ENCODE peak calls at places on chromosomes 2 and 18, in seven cellular contexts. One of them, this sample, is unnamed.

GRCh38 chr2:212173331-212173730 is 365.3 kb downstream of the ERBB4 start:
- DNase-seq in K562: no peak
- DNase-seq in GM12878: no peak
- DNase-seq in HCT116: no peak
- DNase-seq in Panc1: no peak
- DNase-seq in SK-N-SH: no peak
- DNase-seq in GM23338: no peak
- DNase-seq in this sample: no peak

GRCh38 chr18:44518666-44519065 is 162.0 kb upstream of the SETBP1 start:
- DNase-seq in K562: no peak
- DNase-seq in GM12878: no peak
- DNase-seq in HCT116: no peak
- DNase-seq in Panc1: no peak
- DNase-seq in SK-N-SH: no peak
- DNase-seq in GM23338: no peak
- DNase-seq in this sample: no peak

GRCh38 chr2:109512076-109512475 is 101.7 kb downstream of the SEPTIN10 start:
- DNase-seq in K562: no peak
- DNase-seq in GM12878: no peak
- DNase-seq in HCT116: no peak
- DNase-seq in Panc1: no peak
- DNase-seq in SK-N-SH: no peak
- DNase-seq in GM23338: no peak
- DNase-seq in this sample: no peak

GRCh38 chr18:47883771-47884413 is 46.6 kb downstream of the SMAD2 start:
- DNase-seq in K562: no peak
- DNase-seq in GM12878: no peak
- DNase-seq in HCT116: no peak
- DNase-seq in Panc1: no peak
- DNase-seq in SK-N-SH: no peak
- DNase-seq in GM23338: no peak
- DNase-seq in this sample: no peak

GRCh38 chr2:64230540-64230939 is 86.3 kb upstream of the PELI1 start:
- DNase-seq in K562: no peak
- DNase-seq in GM12878: no peak
- DNase-seq in HCT116: no peak
- DNase-seq in Panc1: no peak
- DNase-seq in SK-N-SH: no peak
- DNase-seq in GM23338: no peak
- DNase-seq in this sample: no peak

GRCh38 chr2:166138144-166138543 is 10.3 kb upstream of the SCN1A start:
- DNase-seq in K562: no peak
- DNase-seq in GM12878: no peak
- DNase-seq in HCT116: no peak
- DNase-seq in Panc1: no peak
- DNase-seq in SK-N-SH: no peak
- DNase-seq in GM23338: no peak
- DNase-seq in this sample: no peak

GRCh38 chr18:55290898-55291297 is 297.1 kb downstream of the TCF4 start:
- DNase-seq in K562: no peak
- DNase-seq in GM12878: no peak
- DNase-seq in HCT116: no peak
- DNase-seq in Panc1: no peak
- DNase-seq in SK-N-SH: no peak
- DNase-seq in GM23338: no peak
- DNase-seq in this sample: no peak

GRCh38 chr2:58063641-58064040 is 17.0 kb downstream of the VRK2 start:
- DNase-seq in K562: no peak
- DNase-seq in GM12878: no peak
- DNase-seq in HCT116: no peak
- DNase-seq in Panc1: no peak
- DNase-seq in SK-N-SH: no peak
- DNase-seq in GM23338: no peak
- DNase-seq in this sample: no peak

GRCh38 chr2:238570391-238570790 is 143.7 kb downstream of the ASB1 start:
- DNase-seq in K562: no peak
- DNase-seq in GM12878: no peak
- DNase-seq in HCT116: no peak
- DNase-seq in Panc1: no peak
- DNase-seq in SK-N-SH: no peak
- DNase-seq in GM23338: no peak
- DNase-seq in this sample: no peak

GRCh38 chr2:46067501-46068292 is 229.5 kb upstream of the EPAS1 start:
- DNase-seq in K562: no peak
- DNase-seq in GM12878: no peak
- DNase-seq in HCT116: no peak
- DNase-seq in Panc1: peak
- DNase-seq in SK-N-SH: no peak
- DNase-seq in GM23338: no peak
- DNase-seq in this sample: no peak

GRCh38 chr2:200300650-200301314 is 5.7 kb upstream of the SPATS2L start:
- DNase-seq in K562: peak
- DNase-seq in GM12878: no peak
- DNase-seq in HCT116: peak
- DNase-seq in Panc1: no peak
- DNase-seq in SK-N-SH: no peak
- DNase-seq in GM23338: no peak
- DNase-seq in this sample: no peak

GRCh38 chr18:50277935-50278334 is 3.4 kb downstream of the MBD1 start:
- DNase-seq in K562: no peak
- DNase-seq in GM12878: no peak
- DNase-seq in HCT116: no peak
- DNase-seq in Panc1: no peak
- DNase-seq in SK-N-SH: no peak
- DNase-seq in GM23338: no peak
- DNase-seq in this sample: no peak

GRCh38 chr18:58532298-58532697 is 96.6 kb downstream of the ALPK2 start:
- DNase-seq in K562: no peak
- DNase-seq in GM12878: no peak
- DNase-seq in HCT116: no peak
- DNase-seq in Panc1: no peak
- DNase-seq in SK-N-SH: no peak
- DNase-seq in GM23338: no peak
- DNase-seq in this sample: no peak

GRCh38 chr2:225056330-225057073 is 14.2 kb upstream of the DOCK10 start:
- DNase-seq in K562: no peak
- DNase-seq in GM12878: no peak
- DNase-seq in HCT116: no peak
- DNase-seq in Panc1: no peak
- DNase-seq in SK-N-SH: no peak
- DNase-seq in GM23338: no peak
- DNase-seq in this sample: no peak

GRCh38 chr2:1081411-1082225 is 131.0 kb downstream of the SNTG2 start:
- DNase-seq in K562: no peak
- DNase-seq in GM12878: no peak
- DNase-seq in HCT116: no peak
- DNase-seq in Panc1: no peak
- DNase-seq in SK-N-SH: peak
- DNase-seq in GM23338: no peak
- DNase-seq in this sample: no peak

GRCh38 chr2:29392774-29393173 is 277.6 kb downstream of the CLIP4 start:
- DNase-seq in K562: no peak
- DNase-seq in GM12878: no peak
- DNase-seq in HCT116: no peak
- DNase-seq in Panc1: no peak
- DNase-seq in SK-N-SH: no peak
- DNase-seq in GM23338: no peak
- DNase-seq in this sample: no peak

GRCh38 chr2:46241344-46241743 is 55.9 kb upstream of the EPAS1 start:
- DNase-seq in K562: no peak
- DNase-seq in GM12878: no peak
- DNase-seq in HCT116: no peak
- DNase-seq in Panc1: no peak
- DNase-seq in SK-N-SH: no peak
- DNase-seq in GM23338: no peak
- DNase-seq in this sample: no peak

GRCh38 chr2:61059382-61059781 is 6.3 kb upstream of the SANBR start:
- DNase-seq in K562: no peak
- DNase-seq in GM12878: no peak
- DNase-seq in HCT116: no peak
- DNase-seq in Panc1: no peak
- DNase-seq in SK-N-SH: no peak
- DNase-seq in GM23338: no peak
- DNase-seq in this sample: no peak

DNA sequence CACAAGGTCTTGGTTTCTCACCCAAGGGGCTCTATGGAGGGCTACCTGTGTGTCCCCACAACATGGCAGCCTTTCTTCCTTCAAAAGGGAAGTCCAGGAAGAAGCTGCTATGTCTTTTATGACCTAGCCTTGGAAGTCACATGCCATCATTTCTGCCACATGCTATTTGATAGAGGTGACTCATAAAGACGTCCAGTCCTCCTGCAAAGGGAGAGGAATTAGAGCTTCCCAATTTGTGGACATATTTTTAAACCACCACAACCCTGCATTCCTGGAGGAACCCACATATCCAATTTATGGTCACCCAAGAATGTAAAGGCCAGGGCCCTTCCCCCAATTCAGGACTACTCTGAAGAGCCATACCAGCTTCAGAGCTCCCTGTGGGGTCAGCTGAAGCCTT is 246.2 kb downstream of the CYP26B1 start:
- DNase-seq in K562: no peak
- DNase-seq in GM12878: no peak
- DNase-seq in HCT116: no peak
- DNase-seq in Panc1: no peak
- DNase-seq in SK-N-SH: no peak
- DNase-seq in GM23338: no peak
- DNase-seq in this sample: no peak
- TF ChIP-seq REST in K562: no peak
- TF ChIP-seq REST in GM12878: no peak
- TF ChIP-seq REST in HCT116: no peak
- TF ChIP-seq REST in Panc1: no peak
- TF ChIP-seq REST in SK-N-SH: no peak
- TF ChIP-seq REST in GM23338: no peak
- TF ChIP-seq REST in this sample: no peak

GRCh38 chr2:206230060-206230890 is 44.2 kb upstream of the ZDBF2 start:
- DNase-seq in K562: no peak
- DNase-seq in GM12878: no peak
- DNase-seq in HCT116: peak
- DNase-seq in Panc1: no peak
- DNase-seq in SK-N-SH: peak
- DNase-seq in GM23338: peak
- DNase-seq in this sample: no peak

GRCh38 chr2:206229642-206230041 is 44.8 kb upstream of the ZDBF2 start:
- DNase-seq in K562: no peak
- DNase-seq in GM12878: no peak
- DNase-seq in HCT116: no peak
- DNase-seq in Panc1: no peak
- DNase-seq in SK-N-SH: no peak
- DNase-seq in GM23338: no peak
- DNase-seq in this sample: no peak

GRCh38 chr2:206231669-206232286 is 42.7 kb upstream of the ZDBF2 start:
- DNase-seq in K562: no peak
- DNase-seq in GM12878: no peak
- DNase-seq in HCT116: no peak
- DNase-seq in Panc1: no peak
- DNase-seq in SK-N-SH: no peak
- DNase-seq in GM23338: no peak
- DNase-seq in this sample: no peak

DNA sequence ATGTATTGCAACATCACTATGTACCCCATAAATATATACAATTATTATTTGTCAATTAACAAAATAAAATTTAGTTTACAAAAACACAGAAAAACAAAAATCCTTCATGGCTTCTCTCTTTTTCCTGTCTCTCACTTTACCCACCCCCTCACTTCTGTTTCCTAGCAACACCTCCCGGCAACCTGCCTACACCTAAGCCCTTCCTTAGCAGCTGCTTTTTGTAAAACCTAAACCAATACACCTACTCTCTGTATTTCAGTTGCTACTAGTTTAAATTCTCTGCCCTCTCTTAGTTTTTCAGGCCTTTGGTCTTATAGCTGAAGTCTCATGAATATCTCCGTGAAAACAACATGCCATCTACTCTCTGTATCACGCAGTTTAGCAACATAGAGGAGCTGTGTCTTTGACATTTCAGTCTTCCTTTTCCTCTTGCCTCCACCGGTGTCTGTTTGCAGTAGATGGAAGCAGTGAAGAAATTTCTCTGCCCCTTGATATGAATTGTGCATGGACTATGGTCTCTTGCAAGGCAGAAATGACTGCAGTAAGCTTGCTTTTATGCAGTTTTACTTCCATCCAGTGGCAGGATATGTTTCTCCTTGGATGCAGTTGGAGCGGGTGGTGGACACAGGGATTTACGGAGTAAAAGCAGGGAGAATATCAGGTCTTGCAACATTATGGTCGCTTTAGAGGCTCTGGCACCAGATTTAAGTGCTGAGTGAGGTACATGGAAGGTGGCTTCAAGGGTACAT is 42.0 kb upstream of the ZDBF2 start:
- DNase-seq in K562: no peak
- DNase-seq in GM12878: no peak
- DNase-seq in HCT116: no peak
- DNase-seq in Panc1: no peak
- DNase-seq in SK-N-SH: no peak
- DNase-seq in GM23338: peak
- DNase-seq in this sample: no peak
- TF ChIP-seq CTCF in K562: no peak
- TF ChIP-seq CTCF in GM12878: no peak
- TF ChIP-seq CTCF in HCT116: no peak
- TF ChIP-seq CTCF in Panc1: no peak
- TF ChIP-seq CTCF in SK-N-SH: no peak
- TF ChIP-seq CTCF in GM23338: no peak
- TF ChIP-seq CTCF in this sample: no peak

GRCh38 chr2:218404351-218405145 is 4.9 kb downstream of the CTDSP1 start:
- DNase-seq in K562: no peak
- DNase-seq in GM12878: no peak
- DNase-seq in HCT116: no peak
- DNase-seq in Panc1: no peak
- DNase-seq in SK-N-SH: no peak
- DNase-seq in GM23338: no peak
- DNase-seq in this sample: no peak
- TF ChIP-seq POLR2AphosphoS5 in K562: peak
- TF ChIP-seq POLR2AphosphoS5 in GM12878: no peak
- TF ChIP-seq POLR2AphosphoS5 in HCT116: no peak
- TF ChIP-seq POLR2AphosphoS5 in Panc1: no peak
- TF ChIP-seq POLR2AphosphoS5 in SK-N-SH: no peak
- TF ChIP-seq POLR2AphosphoS5 in GM23338: no peak
- TF ChIP-seq POLR2AphosphoS5 in this sample: no peak

GRCh38 chr2:234548720-234549420 is 52.0 kb upstream of the ARL4C start:
- DNase-seq in K562: no peak
- DNase-seq in GM12878: no peak
- DNase-seq in HCT116: no peak
- DNase-seq in Panc1: no peak
- DNase-seq in SK-N-SH: no peak
- DNase-seq in GM23338: peak
- DNase-seq in this sample: no peak

GRCh38 chr2:234546770-234547169 is 49.9 kb upstream of the ARL4C start:
- DNase-seq in K562: no peak
- DNase-seq in GM12878: no peak
- DNase-seq in HCT116: no peak
- DNase-seq in Panc1: no peak
- DNase-seq in SK-N-SH: no peak
- DNase-seq in GM23338: no peak
- DNase-seq in this sample: no peak

GRCh38 chr2:234550056-234550455 is 53.2 kb upstream of the ARL4C start:
- DNase-seq in K562: no peak
- DNase-seq in GM12878: no peak
- DNase-seq in HCT116: no peak
- DNase-seq in Panc1: no peak
- DNase-seq in SK-N-SH: no peak
- DNase-seq in GM23338: no peak
- DNase-seq in this sample: no peak

GRCh38 chr2:234542742-234543141 is 45.9 kb upstream of the ARL4C start:
- DNase-seq in K562: no peak
- DNase-seq in GM12878: no peak
- DNase-seq in HCT116: no peak
- DNase-seq in Panc1: no peak
- DNase-seq in SK-N-SH: no peak
- DNase-seq in GM23338: no peak
- DNase-seq in this sample: no peak

GRCh38 chr2:234544659-234545611 is 48.1 kb upstream of the ARL4C start:
- DNase-seq in K562: peak
- DNase-seq in GM12878: no peak
- DNase-seq in HCT116: peak
- DNase-seq in Panc1: peak
- DNase-seq in SK-N-SH: peak
- DNase-seq in GM23338: peak
- DNase-seq in this sample: peak
- TF ChIP-seq REST in K562: no peak
- TF ChIP-seq REST in GM12878: no peak
- TF ChIP-seq REST in HCT116: no peak
- TF ChIP-seq REST in Panc1: no peak
- TF ChIP-seq REST in SK-N-SH: no peak
- TF ChIP-seq REST in GM23338: no peak
- TF ChIP-seq REST in this sample: no peak